ENCODE peak calls at places on chromosome 9, in eight cellular contexts. One of them, this sample, is unnamed.

GRCh38 chr9:81563020-81563407 is 126.3 kb downstream of the TLE1 start:
- DNase-seq in K562: no peak
- DNase-seq in sigmoid colon: no peak
- DNase-seq in A549: no peak
- DNase-seq in ovary: no peak
- DNase-seq in tibial nerve: no peak
- DNase-seq in suprapubic skin: no peak
- DNase-seq in stomach: no peak
- DNase-seq in this sample: no peak

GRCh38 chr9:100440071-100440470 is 13.1 kb downstream of the MSANTD3 start:
- DNase-seq in K562: no peak
- DNase-seq in sigmoid colon: no peak
- DNase-seq in A549: peak; percentile 22
- DNase-seq in ovary: no peak
- DNase-seq in tibial nerve: no peak
- DNase-seq in suprapubic skin: no peak
- DNase-seq in stomach: no peak
- DNase-seq in this sample: no peak

GRCh38 chr9:76701441-76702031 is 62.7 kb upstream of the PCA3 start:
- DNase-seq in K562: no peak
- DNase-seq in sigmoid colon: no peak
- DNase-seq in A549: no peak
- DNase-seq in ovary: no peak
- DNase-seq in tibial nerve: no peak
- DNase-seq in suprapubic skin: no peak
- DNase-seq in stomach: no peak
- DNase-seq in this sample: no peak

GRCh38 chr9:93307468-93308157 is 123.7 kb downstream of the WNK2 start:
- DNase-seq in K562: no peak
- DNase-seq in sigmoid colon: peak; percentile 60
- DNase-seq in A549: no peak
- DNase-seq in ovary: no peak
- DNase-seq in tibial nerve: no peak
- DNase-seq in suprapubic skin: peak; percentile 80
- DNase-seq in stomach: no peak
- DNase-seq in this sample: peak; percentile 3

GRCh38 chr9:116767219-116767618 is 80.1 kb downstream of the TRIM32 start:
- DNase-seq in K562: no peak
- DNase-seq in sigmoid colon: no peak
- DNase-seq in A549: no peak
- DNase-seq in ovary: no peak
- DNase-seq in tibial nerve: no peak
- DNase-seq in suprapubic skin: no peak
- DNase-seq in stomach: no peak
- DNase-seq in this sample: no peak

GRCh38 chr9:82637368-82637767 is 425.6 kb downstream of the RASEF start:
- DNase-seq in K562: no peak
- DNase-seq in sigmoid colon: no peak
- DNase-seq in A549: no peak
- DNase-seq in ovary: no peak
- DNase-seq in tibial nerve: no peak
- DNase-seq in suprapubic skin: no peak
- DNase-seq in stomach: no peak
- DNase-seq in this sample: no peak

GRCh38 chr9:113963017-113963620 is 87.0 kb downstream of the ZNF618 start:
- DNase-seq in K562: peak; percentile 78
- DNase-seq in sigmoid colon: no peak
- DNase-seq in A549: peak; percentile 62
- DNase-seq in ovary: no peak
- DNase-seq in tibial nerve: no peak
- DNase-seq in suprapubic skin: peak; percentile 1
- DNase-seq in stomach: peak; percentile 60
- DNase-seq in this sample: peak; percentile 63

GRCh38 chr9:2255128-2255527 is 240.0 kb downstream of the SMARCA2 start:
- DNase-seq in K562: no peak
- DNase-seq in sigmoid colon: no peak
- DNase-seq in A549: no peak
- DNase-seq in ovary: no peak
- DNase-seq in tibial nerve: no peak
- DNase-seq in suprapubic skin: no peak
- DNase-seq in stomach: no peak
- DNase-seq in this sample: no peak

GRCh38 chr9:121331549-121331948 is 38.5 kb downstream of the STOM start:
- DNase-seq in K562: no peak
- DNase-seq in sigmoid colon: no peak
- DNase-seq in A549: no peak
- DNase-seq in ovary: no peak
- DNase-seq in tibial nerve: no peak
- DNase-seq in suprapubic skin: no peak
- DNase-seq in stomach: no peak
- DNase-seq in this sample: no peak
- H3K27ac ChIP-seq in K562: no peak overlapping the region
- H3K27ac ChIP-seq in sigmoid colon: peak overlapping the region; percentile 93
- H3K27ac ChIP-seq in A549: peak overlapping the region; percentile 33
- H3K27ac ChIP-seq in ovary: peak overlapping the region; percentile 2
- H3K27ac ChIP-seq in tibial nerve: peak overlapping the region; percentile 32
- H3K27ac ChIP-seq in suprapubic skin: peak overlapping the region; percentile 55
- H3K27ac ChIP-seq in stomach: peak overlapping the region; percentile 96
- H3K27ac ChIP-seq in this sample: peak overlapping the region; percentile 77

GRCh38 chr9:33180526-33181184 is 13.5 kb upstream of the B4GALT1 start:
- DNase-seq in K562: no peak
- DNase-seq in sigmoid colon: no peak
- DNase-seq in A549: no peak
- DNase-seq in ovary: no peak
- DNase-seq in tibial nerve: no peak
- DNase-seq in suprapubic skin: no peak
- DNase-seq in stomach: no peak
- DNase-seq in this sample: no peak
- TF ChIP-seq EP300 in K562: no peak
- TF ChIP-seq EP300 in sigmoid colon: no peak
- TF ChIP-seq EP300 in A549: no peak
- TF ChIP-seq EP300 in ovary: no peak
- TF ChIP-seq EP300 in tibial nerve: no peak
- TF ChIP-seq EP300 in suprapubic skin: no peak
- TF ChIP-seq EP300 in stomach: no peak
- TF ChIP-seq EP300 in this sample: no peak

GRCh38 chr9:117815315-117815714 is 111.1 kb downstream of the TLR4 start:
- DNase-seq in K562: no peak
- DNase-seq in sigmoid colon: no peak
- DNase-seq in A549: no peak
- DNase-seq in ovary: no peak
- DNase-seq in tibial nerve: no peak
- DNase-seq in suprapubic skin: no peak
- DNase-seq in stomach: no peak
- DNase-seq in this sample: no peak
- H3K4me3 ChIP-seq in K562: no peak overlapping the region
- H3K4me3 ChIP-seq in sigmoid colon: no peak overlapping the region
- H3K4me3 ChIP-seq in A549: no peak overlapping the region
- H3K4me3 ChIP-seq in ovary: no peak overlapping the region
- H3K4me3 ChIP-seq in tibial nerve: no peak overlapping the region
- H3K4me3 ChIP-seq in suprapubic skin: no peak overlapping the region
- H3K4me3 ChIP-seq in stomach: no peak overlapping the region
- H3K4me3 ChIP-seq in this sample: no peak overlapping the region

GRCh38 chr9:95669253-95669652 is 152.5 kb upstream of the PTCH1 start:
- DNase-seq in K562: no peak
- DNase-seq in sigmoid colon: no peak
- DNase-seq in A549: no peak
- DNase-seq in ovary: no peak
- DNase-seq in tibial nerve: no peak
- DNase-seq in suprapubic skin: no peak
- DNase-seq in stomach: no peak
- DNase-seq in this sample: no peak
- H3K27ac ChIP-seq in K562: no peak overlapping the region
- H3K27ac ChIP-seq in sigmoid colon: no peak overlapping the region
- H3K27ac ChIP-seq in A549: no peak overlapping the region
- H3K27ac ChIP-seq in ovary: no peak overlapping the region
- H3K27ac ChIP-seq in tibial nerve: no peak overlapping the region
- H3K27ac ChIP-seq in suprapubic skin: no peak overlapping the region
- H3K27ac ChIP-seq in stomach: no peak overlapping the region
- H3K27ac ChIP-seq in this sample: no peak overlapping the region

DNA sequence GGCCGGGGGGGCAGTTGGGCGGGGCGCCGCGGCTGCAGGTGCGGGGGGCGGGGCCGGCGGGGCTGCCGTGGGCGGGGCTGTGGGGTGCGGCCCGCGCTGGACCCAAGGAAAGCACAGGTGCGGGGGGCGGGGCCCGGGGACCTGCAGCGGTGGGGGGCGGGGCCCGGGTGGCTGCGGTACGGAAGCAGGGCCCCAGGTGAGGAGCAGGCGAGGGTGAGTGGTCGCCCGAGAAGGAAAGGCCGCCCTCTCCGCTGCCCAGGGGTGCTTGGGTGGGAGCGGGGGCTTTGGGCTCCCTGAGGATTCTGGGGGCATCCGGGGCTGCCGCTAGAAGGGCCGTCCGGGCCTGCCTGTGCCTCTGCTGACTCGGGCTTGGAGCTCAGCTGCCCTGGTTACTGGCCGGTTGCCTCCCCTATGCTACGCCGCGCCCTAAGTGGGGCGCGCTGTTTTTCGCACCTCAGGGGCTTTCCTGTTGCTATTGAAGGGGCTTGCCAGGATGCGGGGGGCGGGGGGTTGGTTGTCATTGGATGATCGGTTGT is 767 bp downstream of the RALGPS1 start:
- DNase-seq in K562: peak; percentile 80
- DNase-seq in sigmoid colon: peak; percentile 70
- DNase-seq in A549: no peak
- DNase-seq in ovary: peak; percentile 63
- DNase-seq in tibial nerve: no peak
- DNase-seq in suprapubic skin: peak; percentile 79
- DNase-seq in stomach: peak; percentile 95
- DNase-seq in this sample: peak; percentile 92
- TF ChIP-seq EP300 in K562: no peak
- TF ChIP-seq EP300 in sigmoid colon: no peak
- TF ChIP-seq EP300 in A549: no peak
- TF ChIP-seq EP300 in ovary: no peak
- TF ChIP-seq EP300 in tibial nerve: no peak
- TF ChIP-seq EP300 in suprapubic skin: no peak
- TF ChIP-seq EP300 in stomach: no peak
- TF ChIP-seq EP300 in this sample: no peak